ENCODE peak calls at places on chromosomes 3 and 15, in six cellular contexts. One of them, this sample, is unnamed.

GRCh38 chr15:90037961-90038633 is 37.0 kb downstream of the ZNF710 start:
- DNase-seq in RWPE2: peak
- DNase-seq in fibroblast of mammary gland: peak
- DNase-seq in AG10803: no peak
- DNase-seq in CD8-positive, alpha-beta T cell: no peak
- DNase-seq in fibroblast of lung: peak
- DNase-seq in this sample: peak

GRCh38 chr3:154430014-154430413 is at the start of gene GPR149:
- DNase-seq in fibroblast of mammary gland: no peak
- DNase-seq in AG10803: peak
- DNase-seq in CD8-positive, alpha-beta T cell: no peak
- DNase-seq in RWPE2: no peak
- DNase-seq in fibroblast of lung: no peak
- DNase-seq in this sample: no peak

GRCh38 chr15:70495988-70496387 is 267.4 kb downstream of the UACA start:
- DNase-seq in CD8-positive, alpha-beta T cell: no peak
- DNase-seq in AG10803: no peak
- DNase-seq in RWPE2: no peak
- DNase-seq in fibroblast of mammary gland: no peak
- DNase-seq in fibroblast of lung: no peak
- DNase-seq in this sample: no peak

GRCh38 chr3:17041009-17041408 is 156.3 kb downstream of the PLCL2 start:
- DNase-seq in RWPE2: no peak
- DNase-seq in fibroblast of mammary gland: no peak
- DNase-seq in fibroblast of lung: no peak
- DNase-seq in AG10803: peak
- DNase-seq in CD8-positive, alpha-beta T cell: no peak
- DNase-seq in this sample: no peak

GRCh38 chr3:50155891-50156290 is 767 bp downstream of the SEMA3F start:
- DNase-seq in RWPE2: no peak
- DNase-seq in AG10803: no peak
- DNase-seq in fibroblast of lung: no peak
- DNase-seq in CD8-positive, alpha-beta T cell: no peak
- DNase-seq in fibroblast of mammary gland: no peak
- DNase-seq in this sample: no peak

GRCh38 chr3:126515066-126515706 is 2.4 kb downstream of the UROC1 start:
- DNase-seq in RWPE2: no peak
- DNase-seq in fibroblast of mammary gland: no peak
- DNase-seq in fibroblast of lung: no peak
- DNase-seq in CD8-positive, alpha-beta T cell: no peak
- DNase-seq in AG10803: no peak
- DNase-seq in this sample: no peak

GRCh38 chr3:127847236-127847720 is 25.0 kb upstream of the MGLL start:
- DNase-seq in CD8-positive, alpha-beta T cell: no peak
- DNase-seq in fibroblast of mammary gland: no peak
- DNase-seq in RWPE2: no peak
- DNase-seq in fibroblast of lung: no peak
- DNase-seq in AG10803: no peak
- DNase-seq in this sample: no peak

GRCh38 chr3:103991461-103992115 is 1375.1 kb upstream of the ALCAM start:
- DNase-seq in CD8-positive, alpha-beta T cell: no peak
- DNase-seq in AG10803: peak
- DNase-seq in RWPE2: no peak
- DNase-seq in fibroblast of mammary gland: peak
- DNase-seq in fibroblast of lung: peak
- DNase-seq in this sample: peak

GRCh38 chr15:90151989-90152645 is 49.0 kb upstream of the SEMA4B start:
- DNase-seq in fibroblast of lung: no peak
- DNase-seq in AG10803: no peak
- DNase-seq in fibroblast of mammary gland: no peak
- DNase-seq in RWPE2: no peak
- DNase-seq in CD8-positive, alpha-beta T cell: no peak
- DNase-seq in this sample: no peak

GRCh38 chr3:26712211-26713026 is 89.8 kb downstream of the LRRC3B start:
- DNase-seq in RWPE2: no peak
- DNase-seq in AG10803: no peak
- DNase-seq in fibroblast of mammary gland: peak
- DNase-seq in CD8-positive, alpha-beta T cell: no peak
- DNase-seq in fibroblast of lung: peak
- DNase-seq in this sample: peak

GRCh38 chr3:45170071-45170470 is 23.9 kb upstream of the CDCP1 start:
- DNase-seq in fibroblast of lung: no peak
- DNase-seq in CD8-positive, alpha-beta T cell: no peak
- DNase-seq in fibroblast of mammary gland: no peak
- DNase-seq in RWPE2: no peak
- DNase-seq in AG10803: peak
- DNase-seq in this sample: no peak

GRCh38 chr3:45165497-45166282 is 19.5 kb upstream of the CDCP1 start:
- DNase-seq in AG10803: no peak
- DNase-seq in fibroblast of lung: no peak
- DNase-seq in CD8-positive, alpha-beta T cell: no peak
- DNase-seq in fibroblast of mammary gland: no peak
- DNase-seq in RWPE2: no peak
- DNase-seq in this sample: no peak

GRCh38 chr3:45168451-45168850 is 22.3 kb upstream of the CDCP1 start:
- DNase-seq in RWPE2: no peak
- DNase-seq in AG10803: no peak
- DNase-seq in CD8-positive, alpha-beta T cell: no peak
- DNase-seq in fibroblast of mammary gland: no peak
- DNase-seq in fibroblast of lung: no peak
- DNase-seq in this sample: no peak

GRCh38 chr3:45166283-45166879 is 20.2 kb upstream of the CDCP1 start:
- DNase-seq in RWPE2: no peak
- DNase-seq in AG10803: no peak
- DNase-seq in fibroblast of mammary gland: no peak
- DNase-seq in fibroblast of lung: no peak
- DNase-seq in CD8-positive, alpha-beta T cell: no peak
- DNase-seq in this sample: no peak

DNA sequence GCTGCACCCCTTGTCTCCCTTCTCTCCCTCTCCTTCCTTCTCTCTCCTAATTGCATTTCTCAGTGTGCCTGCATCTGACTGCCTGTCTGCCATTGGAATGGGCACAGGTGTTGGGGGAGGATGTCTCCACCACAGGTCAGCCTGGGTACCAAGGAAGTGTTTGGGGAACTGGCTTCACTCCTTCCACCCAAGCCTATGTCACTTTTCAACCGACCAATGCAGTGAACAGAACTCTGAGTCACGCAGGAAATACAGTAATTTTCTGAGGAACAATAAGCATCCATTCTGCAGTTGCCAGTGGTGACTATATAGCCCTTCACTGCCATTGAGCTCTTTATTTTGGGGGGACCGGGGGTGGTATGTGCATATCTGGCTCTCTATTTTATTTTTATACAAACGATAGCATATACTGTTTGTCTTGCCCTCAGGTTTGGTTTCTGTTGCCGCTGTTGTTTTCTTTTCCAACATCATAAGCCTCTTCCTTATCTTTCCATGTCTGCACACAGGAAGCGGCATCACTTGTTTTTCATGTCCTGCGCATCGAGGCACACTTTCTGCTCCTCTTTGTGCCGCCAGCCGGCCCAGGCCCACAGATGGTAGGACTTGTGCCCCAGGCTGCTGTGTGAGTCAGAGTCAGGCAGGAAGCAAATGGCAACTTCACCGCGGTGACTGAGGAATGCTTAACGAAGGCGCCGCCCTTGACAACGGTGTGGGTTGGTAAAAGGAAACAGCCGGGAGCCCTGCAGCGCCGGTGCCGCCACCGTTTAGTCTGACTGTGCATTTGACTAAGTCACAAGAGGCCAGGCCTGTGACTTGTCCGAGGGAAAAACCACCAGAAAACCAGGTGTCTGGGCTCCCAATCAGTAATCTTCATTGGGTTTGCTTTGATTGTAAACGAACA is 21.1 kb upstream of the CDCP1 start:
- DNase-seq in AG10803: peak
- DNase-seq in CD8-positive, alpha-beta T cell: peak
- DNase-seq in fibroblast of mammary gland: peak
- DNase-seq in fibroblast of lung: peak
- DNase-seq in RWPE2: peak
- DNase-seq in this sample: peak
- H3K4me3 ChIP-seq in AG10803: peak
- H3K4me3 ChIP-seq in CD8-positive, alpha-beta T cell: peak
- H3K4me3 ChIP-seq in fibroblast of mammary gland: no peak
- H3K4me3 ChIP-seq in fibroblast of lung: no peak
- H3K4me3 ChIP-seq in RWPE2: no peak
- H3K4me3 ChIP-seq in this sample: peak

GRCh38 chr3:66450389-66451022 is 50.3 kb downstream of the LRIG1 start:
- DNase-seq in fibroblast of lung: peak
- DNase-seq in AG10803: peak
- DNase-seq in fibroblast of mammary gland: peak
- DNase-seq in RWPE2: no peak
- DNase-seq in CD8-positive, alpha-beta T cell: no peak
- DNase-seq in this sample: no peak
- H3K4me3 ChIP-seq in fibroblast of lung: no peak
- H3K4me3 ChIP-seq in AG10803: peak
- H3K4me3 ChIP-seq in fibroblast of mammary gland: peak
- H3K4me3 ChIP-seq in RWPE2: no peak
- H3K4me3 ChIP-seq in CD8-positive, alpha-beta T cell: no peak
- H3K4me3 ChIP-seq in this sample: no peak

DNA sequence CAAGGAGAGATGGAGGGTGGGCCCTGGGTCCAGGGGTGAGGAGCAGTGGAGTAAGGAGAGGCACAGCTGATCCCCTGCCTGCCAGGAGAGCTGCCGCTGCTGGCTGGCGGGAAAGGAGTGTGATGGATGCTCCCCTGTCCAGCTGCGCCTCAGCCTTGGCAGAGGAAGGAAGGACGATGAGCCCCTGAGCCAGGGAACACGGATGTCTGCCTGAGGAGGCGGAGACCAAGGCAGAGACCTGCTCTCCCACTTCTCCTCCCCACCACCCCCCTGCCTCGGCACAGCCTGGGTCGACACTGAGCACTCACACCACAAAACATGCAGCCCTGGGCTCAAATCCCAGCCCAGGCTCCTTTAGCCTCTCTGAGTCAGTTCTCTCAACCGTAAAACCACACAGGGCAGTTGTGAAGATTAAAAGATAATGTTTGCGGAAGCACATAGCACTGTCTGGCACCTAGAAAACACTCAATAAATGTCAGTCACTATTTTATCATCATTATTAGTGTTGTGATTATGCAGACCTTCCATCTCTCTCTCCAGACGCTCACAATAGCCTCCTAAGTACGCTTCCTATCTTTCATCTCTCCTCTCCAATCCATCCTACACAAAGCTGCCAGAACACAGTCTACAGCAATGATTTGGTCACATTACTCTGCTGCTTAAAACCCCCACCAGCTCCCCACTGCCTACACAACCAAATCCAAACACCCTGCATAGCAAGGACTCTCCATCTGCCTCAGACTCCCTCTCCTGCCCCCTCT is 52.2 kb downstream of the SEMA5B start:
- DNase-seq in fibroblast of mammary gland: peak
- DNase-seq in RWPE2: no peak
- DNase-seq in fibroblast of lung: peak
- DNase-seq in AG10803: peak
- DNase-seq in CD8-positive, alpha-beta T cell: no peak
- DNase-seq in this sample: peak
- H3K4me3 ChIP-seq in fibroblast of mammary gland: no peak
- H3K4me3 ChIP-seq in RWPE2: no peak
- H3K4me3 ChIP-seq in fibroblast of lung: no peak
- H3K4me3 ChIP-seq in AG10803: no peak
- H3K4me3 ChIP-seq in CD8-positive, alpha-beta T cell: no peak
- H3K4me3 ChIP-seq in this sample: no peak

GRCh38 chr3:66486646-66487045 is 14.2 kb downstream of the LRIG1 start:
- DNase-seq in fibroblast of mammary gland: peak
- DNase-seq in CD8-positive, alpha-beta T cell: no peak
- DNase-seq in RWPE2: no peak
- DNase-seq in AG10803: peak
- DNase-seq in fibroblast of lung: peak
- DNase-seq in this sample: no peak
- H3K4me3 ChIP-seq in fibroblast of mammary gland: no peak
- H3K4me3 ChIP-seq in CD8-positive, alpha-beta T cell: no peak
- H3K4me3 ChIP-seq in RWPE2: no peak
- H3K4me3 ChIP-seq in AG10803: no peak
- H3K4me3 ChIP-seq in fibroblast of lung: no peak
- H3K4me3 ChIP-seq in this sample: no peak

GRCh38 chr15:44726568-44727461 is 9.5 kb upstream of the TRIM69 start:
- DNase-seq in AG10803: peak
- DNase-seq in CD8-positive, alpha-beta T cell: peak
- DNase-seq in fibroblast of mammary gland: peak
- DNase-seq in fibroblast of lung: peak
- DNase-seq in RWPE2: no peak
- DNase-seq in this sample: peak
- H3K4me3 ChIP-seq in AG10803: peak
- H3K4me3 ChIP-seq in CD8-positive, alpha-beta T cell: peak
- H3K4me3 ChIP-seq in fibroblast of mammary gland: no peak
- H3K4me3 ChIP-seq in fibroblast of lung: no peak
- H3K4me3 ChIP-seq in RWPE2: no peak
- H3K4me3 ChIP-seq in this sample: no peak

GRCh38 chr3:190865419-190865818 is 2.9 kb upstream of the GMNC start:
- DNase-seq in fibroblast of mammary gland: no peak
- DNase-seq in AG10803: no peak
- DNase-seq in CD8-positive, alpha-beta T cell: no peak
- DNase-seq in fibroblast of lung: no peak
- DNase-seq in RWPE2: no peak
- DNase-seq in this sample: no peak

GRCh38 chr3:190864002-190864401 is 1.5 kb upstream of the GMNC start:
- DNase-seq in CD8-positive, alpha-beta T cell: no peak
- DNase-seq in RWPE2: no peak
- DNase-seq in AG10803: no peak
- DNase-seq in fibroblast of mammary gland: no peak
- DNase-seq in fibroblast of lung: no peak
- DNase-seq in this sample: no peak

GRCh38 chr3:190863119-190863465 is 598 bp upstream of the GMNC start:
- DNase-seq in RWPE2: no peak
- DNase-seq in CD8-positive, alpha-beta T cell: no peak
- DNase-seq in fibroblast of mammary gland: peak
- DNase-seq in AG10803: no peak
- DNase-seq in fibroblast of lung: peak
- DNase-seq in this sample: no peak

GRCh38 chr3:190860531-190860930 is 2.0 kb downstream of the GMNC start:
- DNase-seq in RWPE2: no peak
- DNase-seq in fibroblast of lung: no peak
- DNase-seq in AG10803: no peak
- DNase-seq in CD8-positive, alpha-beta T cell: no peak
- DNase-seq in fibroblast of mammary gland: no peak
- DNase-seq in this sample: no peak

DNA sequence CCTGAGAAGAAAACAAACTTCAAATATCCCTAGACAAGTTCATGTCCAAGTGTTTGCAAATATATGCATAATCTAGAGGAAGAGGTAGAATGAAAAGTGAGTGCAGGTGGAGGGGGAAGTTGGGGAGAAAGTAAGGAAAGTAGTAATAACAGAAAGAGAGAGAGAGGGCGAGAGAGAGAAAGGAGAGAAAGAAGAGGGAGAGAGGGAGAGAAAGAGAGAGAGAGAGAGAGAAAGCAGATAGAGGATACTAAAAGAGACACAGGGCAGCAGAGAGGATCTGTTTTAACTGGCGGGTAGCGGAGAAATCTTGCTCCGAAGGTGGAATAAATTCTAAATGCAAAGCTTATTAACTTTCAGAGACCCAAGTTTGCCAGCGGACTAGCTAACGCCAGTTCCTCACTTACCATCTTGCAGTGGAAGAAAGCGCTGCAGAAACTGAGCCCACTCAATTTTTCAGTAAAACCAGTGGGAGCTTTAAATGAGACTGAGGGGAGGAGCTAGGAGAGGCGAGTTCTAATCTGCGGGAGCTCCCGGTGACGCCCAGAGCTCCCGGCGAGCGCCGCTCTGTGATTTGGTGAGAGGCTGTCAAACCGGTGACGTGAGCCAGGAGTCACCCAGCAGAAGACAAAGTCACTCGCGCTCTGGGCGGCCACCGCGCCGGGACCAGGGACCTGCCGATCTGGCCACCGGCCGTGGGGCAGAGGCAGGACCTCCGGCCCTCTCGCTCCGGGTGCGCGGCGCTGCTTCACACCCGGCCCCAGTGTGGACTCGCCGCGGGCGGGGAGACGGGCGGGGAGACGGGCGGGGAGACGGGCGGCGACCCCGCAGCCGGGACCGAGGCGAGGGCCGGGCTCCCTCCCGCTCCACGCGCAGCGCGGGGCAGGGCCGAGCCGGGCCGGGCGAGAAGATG is at the start of gene GMNC:
- DNase-seq in fibroblast of lung: peak
- DNase-seq in RWPE2: peak
- DNase-seq in fibroblast of mammary gland: peak
- DNase-seq in CD8-positive, alpha-beta T cell: peak
- DNase-seq in AG10803: peak
- DNase-seq in this sample: peak
- H3K4me3 ChIP-seq in fibroblast of lung: peak
- H3K4me3 ChIP-seq in RWPE2: peak
- H3K4me3 ChIP-seq in fibroblast of mammary gland: peak
- H3K4me3 ChIP-seq in CD8-positive, alpha-beta T cell: peak
- H3K4me3 ChIP-seq in AG10803: peak
- H3K4me3 ChIP-seq in this sample: peak